ENCODE peak calls at places on chromosomes 16 and 17, in ten cellular contexts. J, R, H, Y, A, L, N, S, W and P are unnamed samples.

GRCh38 chr16:27778926-27779570 is 229.1 kb downstream of the KATNIP start:
- DNase-seq in J (no peak), R (no peak), H (no peak), Y (no peak), A (no peak), L (no peak), N (no peak), S (no peak), W (no peak), P (no peak)

GRCh38 chr17:78925662-78926555 is 722 bp upstream of the TIMP2 start:
- DNase-seq in J (peak; percentile 92), R (peak; percentile 81), H (peak; percentile 87), Y (no peak), A (peak; percentile 85), L (no peak), N (no peak), S (no peak), W (no peak), P (no peak)

GRCh38 chr17:29347831-29348281 is 42.3 kb upstream of the TAOK1 start:
- DNase-seq in J (peak; percentile 51), R (no peak), H (no peak), Y (no peak), A (no peak), L (no peak), N (peak; percentile 29), S (no peak), W (no peak), P (peak; percentile 75)

GRCh38 chr16:12159028-12159427 is 182.5 kb downstream of the SNX29 start:
- DNase-seq in J (no peak), R (no peak), H (no peak), Y (no peak), A (no peak), L (no peak), N (no peak), S (no peak), W (no peak), P (no peak)

GRCh38 chr16:27779719-27780161 is 229.8 kb downstream of the KATNIP start:
- DNase-seq in J (peak; percentile 58), R (peak; percentile 93), H (peak; percentile 46), Y (no peak), A (no peak), L (peak; percentile 29), N (peak; percentile 12), S (peak; percentile 72), W (no peak), P (no peak)

GRCh38 chr17:29039764-29040598 is 3.0 kb upstream of the PIPOX start:
- DNase-seq in J (peak; percentile 5), R (no peak), H (peak; percentile 80), Y (no peak), A (no peak), L (no peak), N (peak; percentile 72), S (no peak), W (no peak), P (peak; percentile 21)

GRCh38 chr17:79127534-79128135 is 53.0 kb downstream of the ENGASE start:
- DNase-seq in J (no peak), R (no peak), H (no peak), Y (no peak), A (no peak), L (no peak), N (no peak), S (no peak), W (no peak), P (no peak)

GRCh38 chr16:89696598-89697128 is 4.8 kb downstream of the SPATA2L start:
- DNase-seq in J (peak; percentile 18), R (peak; percentile 33), H (no peak), Y (no peak), A (no peak), L (peak; percentile 50), N (no peak), S (no peak), W (peak; percentile 13), P (no peak)

GRCh38 chr16:71882505-71883192 is 1.3 kb downstream of the ZNF821 start:
- DNase-seq in J (peak; percentile 80), R (peak; percentile 77), H (peak; percentile 75), Y (peak; percentile 87), A (peak; percentile 83), L (peak; percentile 90), N (peak; percentile 67), S (peak; percentile 70), W (peak; percentile 89), P (peak; percentile 54)

GRCh38 chr16:81499576-81500380 is 55.2 kb downstream of the CMIP start:
- DNase-seq in J (no peak), R (no peak), H (no peak), Y (no peak), A (no peak), L (no peak), N (peak; percentile 84), S (no peak), W (no peak), P (no peak)

GRCh38 chr17:42720996-42721583 is 23.8 kb downstream of the EZH1 start:
- DNase-seq in J (peak; percentile 79), R (peak; percentile 75), H (peak; percentile 71), Y (no peak), A (peak; percentile 73), L (peak; percentile 84), N (peak; percentile 43), S (peak; percentile 60), W (peak; percentile 82), P (no peak)

GRCh38 chr17:7256766-7257456 is 4.9 kb downstream of the ELP5 start:
- DNase-seq in J (no peak), R (no peak), H (no peak), Y (no peak), A (no peak), L (no peak), N (no peak), S (no peak), W (no peak), P (no peak)

DNA sequence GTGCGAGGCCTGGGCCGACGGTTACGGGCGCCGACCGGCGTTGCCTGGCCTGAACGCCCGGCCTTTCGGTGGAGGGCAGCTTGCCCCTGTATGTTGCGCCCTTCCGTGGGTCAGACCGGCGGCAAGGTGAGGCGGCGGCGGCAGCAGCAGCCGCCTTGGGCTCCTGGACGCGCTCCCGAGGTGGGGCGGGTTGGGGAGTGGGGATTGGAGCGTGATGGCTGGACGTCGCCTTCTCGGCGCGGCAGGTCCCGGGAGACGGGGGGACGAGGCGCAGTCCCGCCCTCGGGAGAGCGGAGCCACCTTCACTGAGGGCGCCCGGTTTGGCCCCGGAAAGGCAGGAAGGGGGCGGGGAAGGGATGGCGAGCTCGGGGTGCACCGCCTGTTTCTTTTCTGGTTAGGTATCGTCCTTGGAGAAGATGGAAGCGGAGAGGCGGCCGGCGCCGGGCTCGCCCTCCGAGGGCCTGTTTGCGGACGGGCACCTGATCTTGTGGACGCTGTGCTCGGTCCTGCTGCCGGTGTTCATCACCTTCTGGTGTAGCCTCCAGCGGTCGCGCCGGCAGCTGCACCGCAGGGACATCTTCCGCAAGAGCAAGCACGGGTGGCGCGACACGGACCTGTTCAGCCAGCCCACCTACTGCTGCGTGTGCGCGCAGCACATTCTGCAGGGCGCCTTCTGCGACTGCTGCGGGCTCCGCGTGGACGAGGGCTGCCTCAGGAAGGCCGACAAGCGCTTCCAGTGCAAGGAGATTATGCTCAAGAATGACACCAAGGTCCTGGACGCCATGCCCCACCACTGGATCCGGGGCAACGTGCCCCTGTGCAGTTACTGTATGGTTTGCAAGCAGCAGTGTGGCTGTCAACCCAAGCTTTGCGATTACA is 668 bp downstream of the DGKE start:
- DNase-seq in J (peak; percentile 6), R (peak; percentile 74), H (peak; percentile 7), Y (peak; percentile 31), A (peak; percentile 51), L (peak; percentile 69), N (peak; percentile 58), S (peak; percentile 46), W (peak; percentile 85), P (peak; percentile 61)
- H4K20me1 ChIP-seq in J (no peaks in the 10 kb centered on the region), R (no peaks in the 10 kb centered on the region), H (peaks cover 19% of the 10 kb centered on the region), Y (no peaks in the 10 kb centered on the region), A (no peaks in the 10 kb centered on the region), L (peaks cover 7% of the 10 kb centered on the region), N (no peaks in the 10 kb centered on the region), S (no peaks in the 10 kb centered on the region), W (peaks cover 4% of the 10 kb centered on the region), P (no peaks in the 10 kb centered on the region)

GRCh38 chr17:40702271-40702670 is 1.3 kb downstream of the KRT24 start:
- DNase-seq in J (no peak), R (no peak), H (no peak), Y (no peak), A (no peak), L (no peak), N (no peak), S (no peak), W (no peak), P (peak; percentile 16)

GRCh38 chr17:40703652-40704051 is at the start of gene KRT24:
- DNase-seq in J (no peak), R (no peak), H (no peak), Y (no peak), A (no peak), L (no peak), N (no peak), S (no peak), W (no peak), P (no peak)

GRCh38 chr17:40696651-40697072 is 6.9 kb downstream of the KRT24 start:
- DNase-seq in J (peak; percentile 6), R (no peak), H (no peak), Y (no peak), A (no peak), L (no peak), N (peak; percentile 54), S (no peak), W (no peak), P (peak; percentile 84)

GRCh38 chr17:40699359-40699758 is 4.2 kb downstream of the KRT24 start:
- DNase-seq in J (no peak), R (no peak), H (no peak), Y (no peak), A (no peak), L (no peak), N (no peak), S (no peak), W (no peak), P (no peak)

GRCh38 chr17:40699880-40700279 is 3.7 kb downstream of the KRT24 start:
- DNase-seq in J (no peak), R (no peak), H (no peak), Y (no peak), A (no peak), L (no peak), N (no peak), S (no peak), W (no peak), P (no peak)
- H3K27ac ChIP-seq in J (no peak overlapping the region), R (no peak overlapping the region), H (no peak overlapping the region), Y (no peak overlapping the region), A (no peak overlapping the region), L (no peak overlapping the region), N (no peak overlapping the region), S (no peak overlapping the region), W (no peak overlapping the region), P (no peak overlapping the region)

GRCh38 chr17:73205326-73205980 is 12.6 kb downstream of the COG1 start:
- DNase-seq in J (no peak), R (no peak), H (no peak), Y (no peak), A (no peak), L (no peak), N (no peak), S (no peak), W (no peak), P (no peak)
- H4K20me1 ChIP-seq in J (no peaks in the 10 kb centered on the region), R (peaks cover 9% of the 10 kb centered on the region), H (peaks cover 25% of the 10 kb centered on the region), Y (no peaks in the 10 kb centered on the region), A (no peaks in the 10 kb centered on the region), L (peaks cover 7% of the 10 kb centered on the region), N (no peaks in the 10 kb centered on the region), S (peaks cover 17% of the 10 kb centered on the region), W (no peaks in the 10 kb centered on the region), P (peaks cover 13% of the 10 kb centered on the region)

DNA sequence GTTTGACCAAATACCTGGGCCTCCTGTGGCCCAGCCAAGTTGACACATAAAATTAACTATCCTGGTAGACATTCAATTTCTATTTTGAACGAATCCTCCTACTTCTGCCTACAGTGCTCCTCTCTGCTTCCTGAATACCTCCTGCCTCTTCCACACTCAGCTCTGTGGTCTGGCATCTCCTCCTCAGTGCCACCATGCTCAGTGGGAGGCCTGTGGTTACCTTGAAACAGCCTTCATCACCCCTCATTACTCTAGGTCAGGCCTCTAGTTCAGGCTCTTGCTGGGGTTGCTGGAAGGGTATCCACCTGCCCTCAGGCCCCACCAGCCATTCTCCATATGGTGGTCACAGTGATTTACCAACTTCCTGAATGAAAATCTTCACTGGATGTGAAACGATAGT is 5.1 kb downstream of the LYRM9 start:
- DNase-seq in J (no peak), R (no peak), H (no peak), Y (no peak), A (no peak), L (no peak), N (no peak), S (no peak), W (no peak), P (no peak)
- H3K27ac ChIP-seq in J (no peak overlapping the region), R (no peak overlapping the region), H (no peak overlapping the region), Y (peak overlapping the region; percentile 49), A (no peak overlapping the region), L (no peak overlapping the region), N (no peak overlapping the region), S (no peak overlapping the region), W (no peak overlapping the region), P (no peak overlapping the region)